ENCODE peak calls at places on chromosomes 5 and 9, in seven cellular contexts. W, U, P, Q, J, E and K are unnamed samples.

GRCh38 chr9:114898741-114899140 is 31.6 kb downstream of the TNFSF8 start:
- DNase-seq in W (no peak), E (peak; percentile 28), P (peak; percentile 48), J (no peak), U (peak; percentile 26), Q (no peak), K (peak; percentile 27)

GRCh38 chr9:136808075-136808780 is 480 bp downstream of the RABL6 start:
- DNase-seq in J (no peak), U (no peak), W (peak; percentile 81), P (peak; percentile 34), E (peak; percentile 37), Q (no peak), K (peak; percentile 56)

GRCh38 chr9:95477441-95477840 is 39.3 kb downstream of the PTCH1 start:
- DNase-seq in P (no peak), E (no peak), W (no peak), U (no peak), J (no peak), Q (no peak), K (no peak)

GRCh38 chr9:14813336-14814020 is 90.9 kb upstream of the CER1 start:
- DNase-seq in J (no peak), E (no peak), U (no peak), P (no peak), Q (no peak), W (no peak), K (no peak)

GRCh38 chr9:111622626-111623025 is 8.5 kb upstream of the DNAJC25 start:
- DNase-seq in P (peak; percentile 54), Q (no peak), W (peak; percentile 68), E (no peak), U (no peak), J (peak; percentile 89), K (no peak)

GRCh38 chr9:71767421-71768321 is 642 bp downstream of the CEMIP2 start:
- DNase-seq in P (peak; percentile 34), W (peak; percentile 66), E (no peak), J (no peak), U (peak; percentile 14), Q (no peak), K (peak; percentile 26)

GRCh38 chr5:14039576-14039975 is 95.1 kb upstream of the DNAH5 start:
- DNase-seq in U (no peak), Q (no peak), W (no peak), E (no peak), P (no peak), J (peak; percentile 79), K (no peak)

GRCh38 chr9:19925674-19926503 is 137.1 kb upstream of the SLC24A2 start:
- DNase-seq in P (peak; percentile 74), J (peak; percentile 40), U (peak; percentile 72), W (peak; percentile 70), E (peak; percentile 20), Q (peak; percentile 55), K (peak; percentile 85)

GRCh38 chr5:137665678-137666077 is 70.2 kb downstream of the KLHL3 start:
- DNase-seq in Q (no peak), U (no peak), J (no peak), E (no peak), P (no peak), W (no peak), K (no peak)

GRCh38 chr5:38680094-38680765 is 123.8 kb upstream of the LIFR start:
- DNase-seq in Q (no peak), W (no peak), P (no peak), U (no peak), J (no peak), E (no peak), K (no peak)

GRCh38 chr5:180801596-180802324 is 846 bp downstream of the MGAT1 start:
- DNase-seq in E (no peak), W (no peak), J (no peak), Q (no peak), U (no peak), P (peak; percentile 51), K (no peak)

GRCh38 chr5:176188506-176189193 is 49.6 kb upstream of the SIMC1 start:
- DNase-seq in J (no peak), E (no peak), Q (no peak), P (no peak), W (no peak), U (no peak), K (no peak)

GRCh38 chr5:115785395-115786009 is 31.0 kb downstream of the CDO1 start:
- DNase-seq in U (no peak), P (no peak), Q (no peak), W (no peak), J (no peak), E (no peak), K (no peak)

GRCh38 chr5:115349001-115349817 is 52.8 kb upstream of the CCDC112 start:
- DNase-seq in Q (peak; percentile 54), P (peak; percentile 36), U (no peak), W (no peak), E (no peak), J (peak; percentile 79), K (no peak)

GRCh38 chr9:136621019-136621733 is 41.5 kb upstream of the EGFL7 start:
- DNase-seq in W (no peak), U (no peak), J (no peak), E (no peak), P (no peak), Q (no peak), K (no peak)

GRCh38 chr5:176743828-176744583 is 66.4 kb upstream of the UNC5A start:
- DNase-seq in U (no peak), W (peak; percentile 59), J (no peak), Q (no peak), P (no peak), E (no peak), K (no peak)

GRCh38 chr9:76650692-76651091 is 113.5 kb upstream of the PCA3 start:
- DNase-seq in W (no peak), U (no peak), P (no peak), Q (no peak), E (no peak), J (no peak), K (no peak)
- H3K27ac ChIP-seq in W (peak overlapping the region; percentile 34), U (peak overlapping the region; percentile 31), P (peak overlapping the region; percentile 63), Q (no peak overlapping the region), E (peak overlapping the region; percentile 71), J (no peak overlapping the region), K (no peak overlapping the region)

GRCh38 chr9:35859310-35859994 is 10.7 kb downstream of the OR13J1 start:
- DNase-seq in Q (no peak), P (peak; percentile 27), E (no peak), U (no peak), W (no peak), J (no peak), K (no peak)
- TF ChIP-seq CTCF in Q (no peak), P (no peak), E (no peak), U (no peak), W (no peak), J (no peak), K (no peak)

GRCh38 chr5:168897387-168898122 is 318.4 kb upstream of the PANK3 start:
- DNase-seq in U (no peak), P (no peak), Q (no peak), W (no peak), E (no peak), J (no peak), K (no peak)

GRCh38 chr5:168898261-168898911 is 319.2 kb upstream of the PANK3 start:
- DNase-seq in J (no peak), W (no peak), P (no peak), Q (no peak), E (no peak), U (no peak), K (no peak)

GRCh38 chr5:168899673-168900072 is 320.5 kb upstream of the PANK3 start:
- DNase-seq in P (no peak), J (no peak), Q (no peak), W (no peak), U (no peak), E (no peak), K (no peak)

GRCh38 chr5:168895295-168896019 is 316.3 kb upstream of the PANK3 start:
- DNase-seq in U (no peak), P (no peak), W (no peak), E (no peak), Q (no peak), J (no peak), K (no peak)

GRCh38 chr5:168899264-168899663 is 320.1 kb upstream of the PANK3 start:
- DNase-seq in P (no peak), U (no peak), J (no peak), Q (no peak), E (no peak), W (no peak), K (no peak)
- H3K27ac ChIP-seq in P (no peak overlapping the region), U (no peak overlapping the region), J (no peak overlapping the region), Q (no peak overlapping the region), E (no peak overlapping the region), W (no peak overlapping the region), K (no peak overlapping the region)

GRCh38 chr5:136039202-136039601 is 10.4 kb downstream of the TGFBI start:
- DNase-seq in W (no peak), U (no peak), E (no peak), Q (no peak), P (no peak), J (no peak), K (no peak)
- TF ChIP-seq CTCF in W (no peak), U (no peak), E (no peak), Q (peak; percentile 22), P (no peak), J (no peak), K (no peak)